ENCODE peak calls at places on chromosomes 5 and 9, in six cellular contexts. U is HCT116, P is GM12878, N is H1, K is K562, R is HepG2. O is an unnamed sample.

GRCh38 chr5:121199238-121199999 is 652.3 kb upstream of the FTMT start:
- DNase-seq in K (no peak), N (no peak), R (no peak), U (no peak), P (no peak), O (no peak)

GRCh38 chr5:39473156-39473779 is 48.5 kb upstream of the DAB2 start:
- DNase-seq in R (no peak), N (no peak), P (no peak), U (no peak), K (no peak), O (no peak)

GRCh38 chr5:177147239-177147638 is 13.7 kb downstream of the NSD1 start:
- DNase-seq in U (no peak), R (no peak), P (no peak), N (no peak), K (no peak), O (no peak)

GRCh38 chr5:159620853-159621540 is 290.7 kb upstream of the IL12B start:
- DNase-seq in K (peak), N (no peak), P (no peak), U (no peak), R (no peak), O (peak)

GRCh38 chr9:121807918-121808278 is 156.5 kb downstream of the DAB2IP start:
- DNase-seq in U (no peak), N (no peak), K (no peak), R (no peak), P (no peak), O (no peak)

GRCh38 chr5:31638286-31638685 is 645 bp upstream of the PDZD2 start:
- DNase-seq in P (no peak), N (no peak), K (no peak), U (no peak), R (no peak), O (no peak)

GRCh38 chr9:112558476-112558875 is 71.8 kb downstream of the KIAA1958 start:
- DNase-seq in U (no peak), R (no peak), K (no peak), N (no peak), P (no peak), O (no peak)

GRCh38 chr9:27248702-27249101 is 48.2 kb downstream of the EQTN start:
- DNase-seq in R (no peak), P (no peak), U (no peak), K (no peak), N (no peak), O (no peak)

GRCh38 chr5:15835514-15835913 is 335.5 kb downstream of the FBXL7 start:
- DNase-seq in K (no peak), N (no peak), P (no peak), R (no peak), U (no peak), O (no peak)

GRCh38 chr5:54874337-54875021 is 110.9 kb downstream of the ESM1 start:
- DNase-seq in R (no peak), K (no peak), N (no peak), P (no peak), U (no peak), O (no peak)

GRCh38 chr5:154368041-154368800 is 77.6 kb upstream of the SAP30L start:
- DNase-seq in P (no peak), R (peak), N (no peak), K (no peak), U (peak), O (peak)

GRCh38 chr9:68552700-68553099 is 12.0 kb upstream of the TMEM252 start:
- DNase-seq in N (no peak), R (no peak), K (no peak), U (no peak), P (no peak), O (no peak)

GRCh38 chr9:88697764-88698436 is 162.9 kb downstream of the NXNL2 start:
- DNase-seq in U (no peak), N (no peak), K (no peak), R (no peak), P (no peak), O (no peak)

GRCh38 chr9:125317704-125318103 is 56.1 kb downstream of the GAPVD1 start:
- DNase-seq in N (no peak), R (no peak), U (no peak), K (no peak), P (no peak), O (no peak)

GRCh38 chr9:136791466-136792276 is 527 bp downstream of the TMEM141 start:
- DNase-seq in P (no peak), N (peak), U (peak), K (peak), R (peak), O (no peak)

GRCh38 chr5:31854625-31855526 is 215.9 kb downstream of the PDZD2 start:
- DNase-seq in P (no peak), U (no peak), R (no peak), K (no peak), N (peak), O (peak)

GRCh38 chr5:15844253-15844652 is 335.3 kb downstream of the MARCHF11 start:
- DNase-seq in R (no peak), N (no peak), K (no peak), U (no peak), P (no peak), O (no peak)

GRCh38 chr5:5658226-5658625 is 235.7 kb downstream of the ICE1 start:
- DNase-seq in N (no peak), P (peak), R (no peak), U (no peak), K (no peak), O (no peak)
- H3K9ac ChIP-seq in N (no peak), P (no peak), R (no peak), U (no peak), K (no peak), O (no peak)

GRCh38 chr9:38322937-38323336 is 69.6 kb upstream of the ALDH1B1 start:
- DNase-seq in P (no peak), U (no peak), R (no peak), N (no peak), K (no peak), O (no peak)

GRCh38 chr9:38315085-38315595 is 77.4 kb upstream of the ALDH1B1 start:
- DNase-seq in U (no peak), R (no peak), K (no peak), P (no peak), N (peak), O (no peak)

GRCh38 chr9:38319496-38320173 is 72.9 kb upstream of the ALDH1B1 start:
- DNase-seq in N (no peak), U (no peak), R (no peak), P (no peak), K (no peak), O (no peak)

GRCh38 chr9:38316166-38316765 is 76.2 kb upstream of the ALDH1B1 start:
- DNase-seq in N (peak), P (no peak), U (no peak), K (no peak), R (no peak), O (no peak)

DNA sequence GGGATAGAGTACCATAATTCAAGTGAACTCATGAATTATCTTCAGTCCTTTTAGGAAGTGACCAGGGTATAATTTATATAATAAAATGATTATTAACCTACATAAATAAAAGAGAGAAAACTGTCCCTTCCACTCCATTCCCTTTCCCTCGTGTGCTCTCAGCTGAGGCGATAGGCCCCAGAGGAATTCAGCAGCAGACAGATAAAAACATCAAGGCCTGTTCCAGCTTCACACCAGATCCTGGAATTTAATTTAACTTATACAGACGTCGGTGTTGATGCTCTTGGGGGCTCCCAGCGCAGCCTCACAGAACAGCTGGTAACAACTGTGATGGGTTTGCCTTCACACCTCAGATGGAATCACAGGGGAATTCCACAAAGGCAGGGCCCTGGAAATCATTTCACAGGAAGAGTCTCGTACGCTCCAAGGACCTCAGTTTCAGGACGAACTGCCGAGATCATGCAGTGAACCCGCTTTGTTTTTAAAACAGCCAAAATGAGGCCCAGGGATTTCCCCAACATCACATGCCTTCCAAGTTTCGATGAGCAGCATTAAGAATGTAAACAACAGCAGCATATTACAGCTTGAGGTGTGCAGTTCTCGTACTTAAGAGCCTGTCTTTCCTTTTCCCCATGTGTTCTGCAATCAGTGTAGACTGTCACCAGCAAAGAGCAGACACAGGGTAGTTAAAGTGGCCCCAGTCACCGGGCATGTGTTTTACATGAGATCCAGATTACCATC is 73.6 kb upstream of the ALDH1B1 start:
- DNase-seq in U (no peak), N (peak), R (no peak), P (peak), K (no peak), O (no peak)
- H3K4me3 ChIP-seq in U (no peak), N (no peak), R (no peak), P (no peak), K (no peak), O (no peak)

GRCh38 chr5:10595305-10595677 is 31.4 kb downstream of the ANKRD33B start:
- DNase-seq in R (no peak), P (no peak), N (no peak), K (no peak), U (no peak), O (no peak)
- TF ChIP-seq ZNF274 in R (no peak), P (no peak), N (no peak), K (no peak), U (no peak), O (no peak)

DNA sequence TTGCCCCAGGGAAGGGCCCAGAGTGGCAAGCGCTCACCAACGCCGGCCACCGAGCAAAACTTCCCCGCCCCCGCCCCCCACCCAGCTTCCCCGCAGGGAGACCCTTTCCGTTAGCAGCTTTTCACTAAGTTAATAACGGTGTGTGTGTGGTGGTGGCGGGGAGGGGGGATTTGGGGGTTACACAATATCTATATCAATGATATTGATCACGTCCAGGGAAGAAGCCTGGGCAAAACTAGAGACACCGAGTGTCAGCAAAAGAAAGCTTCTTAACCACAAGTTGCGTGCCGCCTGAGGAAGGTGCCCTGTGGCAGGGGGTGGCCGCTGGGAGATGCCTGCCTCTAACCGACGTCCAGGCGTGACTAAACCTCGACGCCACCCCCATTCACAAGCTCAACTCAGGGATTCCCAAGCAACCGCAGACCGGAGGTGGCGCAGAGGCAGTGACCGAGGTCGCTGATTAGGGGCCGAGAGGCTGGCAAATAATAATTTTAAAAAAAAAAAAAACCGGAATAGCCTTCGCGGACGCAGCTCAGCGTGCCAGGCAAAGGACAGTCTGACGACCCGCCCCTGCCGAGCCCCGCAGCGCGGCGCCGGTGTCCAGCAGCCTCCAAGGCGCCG is 222.5 kb downstream of the MEF2C start:
- DNase-seq in U (peak), P (no peak), R (no peak), K (no peak), N (no peak), O (no peak)
- H3K9ac ChIP-seq in U (peak), P (no peak), R (no peak), K (peak), N (no peak), O (no peak)

DNA sequence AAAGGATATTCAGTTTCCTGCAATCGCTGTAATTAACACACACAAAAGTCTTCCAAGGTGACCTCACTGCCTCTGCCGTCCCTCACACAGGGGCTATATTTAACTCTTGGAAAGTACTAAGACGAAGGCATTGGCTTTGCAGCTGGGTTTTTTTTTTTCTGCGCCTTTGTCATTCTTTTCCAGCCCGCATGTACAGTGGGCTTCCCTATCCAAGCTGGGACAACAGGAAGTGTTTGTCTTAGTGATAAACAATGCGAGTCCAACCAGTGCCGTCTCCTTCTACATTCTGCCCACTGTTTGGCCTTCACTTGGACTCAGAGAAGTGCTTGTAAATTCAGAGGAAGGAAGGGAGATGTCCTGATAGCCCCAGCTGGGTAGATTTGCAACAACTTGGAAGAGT is 17.6 kb downstream of the AFAP1L1 start:
- DNase-seq in R (no peak), P (no peak), K (no peak), U (no peak), N (no peak), O (no peak)
- H3K4me3 ChIP-seq in R (no peak), P (no peak), K (no peak), U (no peak), N (no peak), O (no peak)

DNA sequence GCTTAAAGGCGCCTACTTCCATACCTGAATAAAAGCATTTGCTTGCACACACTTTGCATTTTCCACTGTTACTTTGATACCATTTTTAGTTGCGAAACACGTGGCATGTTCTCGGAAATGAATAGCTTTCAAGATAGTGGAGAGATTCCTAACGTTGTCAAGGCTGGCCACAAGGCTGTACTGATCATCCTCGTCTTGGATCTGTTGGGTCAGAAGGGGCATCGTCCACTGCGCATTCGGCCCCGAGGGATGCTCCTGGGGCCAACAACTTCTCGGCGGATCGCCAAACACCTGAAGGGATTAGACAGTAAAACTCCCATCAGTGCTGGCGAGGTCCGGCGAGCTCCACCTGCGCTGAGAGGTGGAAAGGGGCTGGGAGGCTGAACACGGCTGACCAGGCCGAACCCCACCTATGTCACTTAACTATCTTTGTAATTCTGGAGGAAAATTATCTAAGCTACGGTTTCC is 599 bp downstream of the RAD1 start:
- DNase-seq in P (no peak), N (peak), K (peak), R (no peak), U (no peak), O (no peak)
- TF ChIP-seq ZNF274 in P (no peak), N (no peak), K (no peak), R (no peak), U (no peak), O (no peak)

GRCh38 chr5:142405023-142405422 is 80.2 kb upstream of the SPRY4 start:
- DNase-seq in U (no peak), N (no peak), P (no peak), R (no peak), K (no peak), O (no peak)

GRCh38 chr5:142403583-142403982 is 78.8 kb upstream of the SPRY4 start:
- DNase-seq in K (no peak), U (peak), N (no peak), R (no peak), P (no peak), O (no peak)

GRCh38 chr5:142405814-142406395 is 81.1 kb upstream of the SPRY4 start:
- DNase-seq in P (no peak), N (no peak), R (no peak), K (no peak), U (no peak), O (no peak)

GRCh38 chr5:142402752-142403318 is 78.0 kb upstream of the SPRY4 start:
- DNase-seq in R (no peak), U (no peak), K (no peak), N (no peak), P (no peak), O (no peak)

GRCh38 chr5:142404046-142404477 is 79.2 kb upstream of the SPRY4 start:
- DNase-seq in P (no peak), K (no peak), N (no peak), R (no peak), U (no peak), O (no peak)
- H3K9ac ChIP-seq in P (no peak), K (no peak), N (no peak), R (no peak), U (peak), O (no peak)